ENCODE peak calls at places on chromosomes 13 and 19, in nine cellular contexts. R is astrocyte of the spinal cord, K is GM10248, Q is sigmoid colon, Y is HCT116, O is fibroblast of mammary gland, M is colonic mucosa, F is nephron progenitor cell, G is activated B cell treated with CpG ODN at 0.5 μM for 24 hours. H is an unnamed sample.

GRCh38 chr13:27968316-27969072 is 621 bp downstream of the CDX2 start:
- DNase-seq in Y (no peak), K (peak; percentile 18), O (no peak), F (peak; percentile 67), Q (no peak), R (no peak), M (peak; percentile 21), G (no peak), H (no peak)

GRCh38 chr13:24270639-24271131 is 38.7 kb upstream of the C1QTNF9 start:
- DNase-seq in Y (no peak), G (no peak), K (peak; percentile 66), Q (peak; percentile 79), F (no peak), M (peak; percentile 75), R (peak; percentile 61), O (peak; percentile 48), H (peak; percentile 63)

GRCh38 chr13:22451345-22451744 is 729.4 kb upstream of the SGCG start:
- DNase-seq in K (no peak), Q (no peak), O (no peak), M (no peak), R (no peak), Y (no peak), G (no peak), F (peak; percentile 14), H (no peak)

GRCh38 chr13:97905517-97905916 is 48.0 kb upstream of the IPO5 start:
- DNase-seq in R (no peak), Q (no peak), F (no peak), O (peak; percentile 48), K (no peak), M (no peak), G (no peak), Y (no peak), H (no peak)

GRCh38 chr19:48907671-48908070 is 7.6 kb downstream of the NUCB1 start:
- DNase-seq in Y (no peak), O (no peak), G (no peak), F (no peak), R (no peak), K (no peak), Q (no peak), M (peak; percentile 71), H (no peak)

GRCh38 chr19:6527893-6528543 is 2.8 kb upstream of the TNFSF9 start:
- DNase-seq in O (no peak), G (peak; percentile 41), Y (no peak), Q (no peak), F (no peak), M (no peak), R (no peak), K (peak; percentile 75), H (no peak)

GRCh38 chr13:46866150-46866549 is 30.7 kb downstream of the HTR2A start:
- DNase-seq in Q (peak; percentile 74), M (peak; percentile 33), G (no peak), F (peak; percentile 8), Y (no peak), K (peak; percentile 10), O (peak; percentile 68), R (peak; percentile 20), H (no peak)

GRCh38 chr19:31378404-31378803 is 29.2 kb upstream of the TSHZ3 start:
- DNase-seq in F (no peak), R (peak; percentile 95), M (peak; percentile 27), G (no peak), Y (no peak), K (no peak), O (peak; percentile 98), Q (no peak), H (no peak)

GRCh38 chr19:17026706-17027427 is at the start of gene CPAMD8:
- DNase-seq in F (peak; percentile 68), O (no peak), Y (no peak), K (no peak), Q (no peak), G (no peak), R (no peak), M (no peak), H (no peak)

GRCh38 chr13:109256866-109257760 is 529.3 kb downstream of the IRS2 start:
- DNase-seq in K (no peak), Q (no peak), G (no peak), F (no peak), O (peak; percentile 98), R (peak; percentile 94), Y (peak; percentile 78), M (no peak), H (no peak)

GRCh38 chr13:20090349-20090748 is 70.5 kb downstream of the GJA3 start:
- DNase-seq in Q (no peak), M (no peak), K (no peak), O (peak; percentile 9), G (no peak), Y (no peak), R (no peak), F (no peak), H (no peak)
- TF ChIP-seq CTCF in Q (no peak), M (no peak), K (no peak), O (no peak), G (no peak), Y (no peak), R (no peak), F (no peak), H (peak; percentile 12)

GRCh38 chr19:33982706-33983105 is 186.0 kb downstream of the KCTD15 start:
- DNase-seq in F (no peak), Y (no peak), M (no peak), G (no peak), O (no peak), K (no peak), R (no peak), Q (no peak), H (no peak)
- TF ChIP-seq CTCF in F (no peak), Y (no peak), M (no peak), G (no peak), O (no peak), K (no peak), R (no peak), Q (no peak), H (no peak)

GRCh38 chr19:5143471-5144411 is 174.8 kb downstream of the KDM4B start:
- DNase-seq in Q (no peak), F (no peak), O (no peak), R (no peak), Y (no peak), G (peak; percentile 51), K (no peak), M (no peak), H (no peak)
- TF ChIP-seq CTCF in Q (no peak), F (no peak), O (no peak), R (no peak), Y (no peak), G (no peak), K (no peak), M (no peak), H (no peak)

DNA sequence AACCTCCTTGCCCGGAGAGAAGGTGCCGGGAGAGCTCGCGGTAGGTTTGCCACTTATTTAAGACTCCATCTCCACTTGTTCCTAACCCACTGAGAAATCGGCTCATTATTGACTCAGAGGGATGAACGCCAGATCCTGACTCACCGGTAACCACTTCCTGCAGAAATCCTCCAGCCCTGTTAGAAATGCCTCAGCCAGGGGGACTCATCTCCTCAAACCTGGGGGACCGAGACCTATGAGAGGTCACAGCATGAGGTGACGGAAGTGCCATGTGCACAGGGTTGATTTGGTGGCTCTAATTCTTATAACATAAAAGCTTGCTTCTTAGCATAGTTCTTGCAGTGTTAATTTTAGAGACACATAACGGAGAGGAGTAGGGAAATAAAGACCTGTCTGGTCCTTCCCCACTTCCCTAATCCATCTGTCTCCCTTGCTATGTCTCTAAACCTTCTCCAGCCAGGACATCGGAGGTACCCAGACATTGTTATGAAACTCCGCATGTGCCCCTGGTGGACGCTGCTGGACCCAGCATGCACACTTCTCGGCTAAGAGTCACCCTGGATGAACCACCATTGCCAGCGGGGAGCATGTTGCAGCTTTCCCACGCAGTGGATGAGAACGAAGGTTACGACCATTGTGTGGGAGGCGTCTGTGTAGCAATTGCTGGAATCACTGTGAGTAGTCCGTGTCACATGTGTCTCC is 158.9 kb downstream of the EFNB2 start:
- DNase-seq in O (peak; percentile 98), G (no peak), Y (peak; percentile 86), F (no peak), Q (peak; percentile 66), K (no peak), R (peak; percentile 98), M (no peak), H (no peak)
- TF ChIP-seq CTCF in O (peak; percentile 54), G (no peak), Y (peak; percentile 69), F (no peak), Q (no peak), K (no peak), R (peak; percentile 58), M (no peak), H (no peak)

GRCh38 chr19:18406749-18407148 is 9.3 kb upstream of the LRRC25 start:
- DNase-seq in K (no peak), M (no peak), F (no peak), O (no peak), Y (no peak), Q (no peak), G (no peak), R (no peak), H (no peak)

GRCh38 chr19:18412610-18413239 is 6.5 kb upstream of the SSBP4 start:
- DNase-seq in F (no peak), Q (no peak), K (no peak), M (no peak), Y (no peak), R (no peak), G (no peak), O (no peak), H (no peak)

GRCh38 chr19:18408053-18408476 is 10.6 kb upstream of the LRRC25 start:
- DNase-seq in G (peak; percentile 81), K (peak; percentile 82), M (peak; percentile 82), O (no peak), F (peak; percentile 39), R (no peak), Q (no peak), Y (no peak), H (no peak)
- TF ChIP-seq CTCF in G (no peak), K (peak; percentile 52), M (peak; percentile 61), O (peak; percentile 43), F (peak; percentile 39), R (peak; percentile 46), Q (no peak), Y (peak; percentile 84), H (peak; percentile 10)

DNA sequence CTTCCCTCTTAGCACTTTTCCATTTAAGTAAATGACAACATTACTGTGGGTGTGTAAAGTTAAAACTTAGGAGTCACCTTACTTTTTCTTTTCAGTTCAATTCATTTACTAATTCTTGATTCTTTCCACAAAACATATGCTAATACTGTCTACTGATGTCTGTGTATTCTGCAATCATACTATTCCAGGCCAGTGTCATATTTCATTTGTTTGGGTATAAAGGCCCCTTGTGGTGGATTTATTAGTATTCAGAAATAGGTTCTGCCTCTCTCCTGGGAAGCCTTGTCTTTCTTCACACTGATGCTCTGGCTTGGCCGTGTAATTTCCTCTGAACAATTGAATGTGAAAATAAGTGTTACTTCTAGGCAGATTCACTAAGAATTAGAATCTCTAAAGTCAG is 621.9 kb upstream of the SPRY2 start:
- DNase-seq in K (no peak), F (no peak), G (no peak), Q (no peak), O (peak; percentile 28), M (no peak), Y (no peak), R (no peak), H (no peak)
- TF ChIP-seq CTCF in K (no peak), F (no peak), G (no peak), Q (no peak), O (peak; percentile 8), M (no peak), Y (no peak), R (no peak), H (no peak)

GRCh38 chr13:66477816-66478215 is 752.3 kb downstream of the PCDH9 start:
- DNase-seq in Y (no peak), M (no peak), G (no peak), Q (no peak), K (no peak), R (no peak), O (no peak), F (no peak), H (no peak)
- TF ChIP-seq CTCF in Y (no peak), M (no peak), G (no peak), Q (no peak), K (no peak), R (no peak), O (no peak), F (no peak), H (no peak)